ENCODE peak calls at places on chromosomes 6 and 20, in ten cellular contexts. One of them, this sample, is unnamed.

GRCh38 chr20:35663813-35664543 is 722 bp downstream of the CPNE1 start:
- DNase-seq in T-helper 2 cell: peak; percentile 33
- DNase-seq in activated naive CD4-positive, alpha-beta T cell treated with Interleukin-2 at 50 U/mL for 16 hours: peak; percentile 63
- DNase-seq in HEK293T: peak; percentile 53
- DNase-seq in ELF-1: peak; percentile 82
- DNase-seq in NCI-H1105 treated with DMSO at 0.1 percent for 48 hours: peak; percentile 42
- DNase-seq in right lobe of liver: peak; percentile 58
- DNase-seq in activated CD4-positive, alpha-beta T cell treated with anti-CD3 and anti-CD28 coated beads for 1 hour: peak; percentile 41
- DNase-seq in mesendoderm: peak; percentile 89
- DNase-seq in memory B cell: no peak
- DNase-seq in this sample: peak; percentile 13

GRCh38 chr20:7742479-7742878 is 197.8 kb downstream of the HAO1 start:
- DNase-seq in mesendoderm: no peak
- DNase-seq in HEK293T: no peak
- DNase-seq in memory B cell: no peak
- DNase-seq in T-helper 2 cell: no peak
- DNase-seq in NCI-H1105 treated with DMSO at 0.1 percent for 48 hours: no peak
- DNase-seq in ELF-1: no peak
- DNase-seq in activated CD4-positive, alpha-beta T cell treated with anti-CD3 and anti-CD28 coated beads for 1 hour: no peak
- DNase-seq in activated naive CD4-positive, alpha-beta T cell treated with Interleukin-2 at 50 U/mL for 16 hours: no peak
- DNase-seq in right lobe of liver: no peak
- DNase-seq in this sample: no peak

GRCh38 chr6:130937942-130938604 is 110.9 kb downstream of the SMLR1 start:
- DNase-seq in T-helper 2 cell: no peak
- DNase-seq in HEK293T: no peak
- DNase-seq in NCI-H1105 treated with DMSO at 0.1 percent for 48 hours: no peak
- DNase-seq in activated CD4-positive, alpha-beta T cell treated with anti-CD3 and anti-CD28 coated beads for 1 hour: no peak
- DNase-seq in memory B cell: no peak
- DNase-seq in mesendoderm: peak; percentile 29
- DNase-seq in right lobe of liver: no peak
- DNase-seq in ELF-1: no peak
- DNase-seq in activated naive CD4-positive, alpha-beta T cell treated with Interleukin-2 at 50 U/mL for 16 hours: no peak
- DNase-seq in this sample: no peak

GRCh38 chr6:129432738-129433137 is 277.2 kb downstream of the ARHGAP18 start:
- DNase-seq in ELF-1: no peak
- DNase-seq in mesendoderm: peak; percentile 32
- DNase-seq in memory B cell: no peak
- DNase-seq in HEK293T: peak; percentile 43
- DNase-seq in activated naive CD4-positive, alpha-beta T cell treated with Interleukin-2 at 50 U/mL for 16 hours: no peak
- DNase-seq in NCI-H1105 treated with DMSO at 0.1 percent for 48 hours: peak; percentile 7
- DNase-seq in right lobe of liver: no peak
- DNase-seq in activated CD4-positive, alpha-beta T cell treated with anti-CD3 and anti-CD28 coated beads for 1 hour: no peak
- DNase-seq in T-helper 2 cell: no peak
- DNase-seq in this sample: peak; percentile 38

GRCh38 chr20:13009682-13010406 is 1.1 kb downstream of the SPTLC3 start:
- DNase-seq in T-helper 2 cell: no peak
- DNase-seq in mesendoderm: no peak
- DNase-seq in right lobe of liver: no peak
- DNase-seq in activated naive CD4-positive, alpha-beta T cell treated with Interleukin-2 at 50 U/mL for 16 hours: no peak
- DNase-seq in HEK293T: no peak
- DNase-seq in activated CD4-positive, alpha-beta T cell treated with anti-CD3 and anti-CD28 coated beads for 1 hour: no peak
- DNase-seq in NCI-H1105 treated with DMSO at 0.1 percent for 48 hours: no peak
- DNase-seq in ELF-1: no peak
- DNase-seq in memory B cell: no peak
- DNase-seq in this sample: peak; percentile 95

GRCh38 chr6:133697666-133698065 is 191.2 kb upstream of the TCF21 start:
- DNase-seq in activated CD4-positive, alpha-beta T cell treated with anti-CD3 and anti-CD28 coated beads for 1 hour: no peak
- DNase-seq in right lobe of liver: no peak
- DNase-seq in activated naive CD4-positive, alpha-beta T cell treated with Interleukin-2 at 50 U/mL for 16 hours: no peak
- DNase-seq in HEK293T: no peak
- DNase-seq in mesendoderm: no peak
- DNase-seq in NCI-H1105 treated with DMSO at 0.1 percent for 48 hours: peak; percentile 8
- DNase-seq in ELF-1: no peak
- DNase-seq in T-helper 2 cell: no peak
- DNase-seq in memory B cell: no peak
- DNase-seq in this sample: no peak

GRCh38 chr6:72386324-72386723 is 235.5 kb upstream of the KCNQ5 start:
- DNase-seq in T-helper 2 cell: no peak
- DNase-seq in ELF-1: no peak
- DNase-seq in memory B cell: no peak
- DNase-seq in right lobe of liver: no peak
- DNase-seq in mesendoderm: no peak
- DNase-seq in activated CD4-positive, alpha-beta T cell treated with anti-CD3 and anti-CD28 coated beads for 1 hour: no peak
- DNase-seq in HEK293T: no peak
- DNase-seq in activated naive CD4-positive, alpha-beta T cell treated with Interleukin-2 at 50 U/mL for 16 hours: no peak
- DNase-seq in NCI-H1105 treated with DMSO at 0.1 percent for 48 hours: no peak
- DNase-seq in this sample: peak; percentile 20

GRCh38 chr6:155026366-155027045 is 31.4 kb downstream of the TIAM2 start:
- DNase-seq in ELF-1: no peak
- DNase-seq in HEK293T: no peak
- DNase-seq in T-helper 2 cell: no peak
- DNase-seq in activated CD4-positive, alpha-beta T cell treated with anti-CD3 and anti-CD28 coated beads for 1 hour: no peak
- DNase-seq in NCI-H1105 treated with DMSO at 0.1 percent for 48 hours: no peak
- DNase-seq in mesendoderm: peak; percentile 65
- DNase-seq in memory B cell: no peak
- DNase-seq in right lobe of liver: no peak
- DNase-seq in activated naive CD4-positive, alpha-beta T cell treated with Interleukin-2 at 50 U/mL for 16 hours: no peak
- DNase-seq in this sample: peak; percentile 96

GRCh38 chr20:36030143-36030542 is 61.8 kb downstream of the CNBD2 start:
- DNase-seq in ELF-1: no peak
- DNase-seq in activated CD4-positive, alpha-beta T cell treated with anti-CD3 and anti-CD28 coated beads for 1 hour: no peak
- DNase-seq in right lobe of liver: no peak
- DNase-seq in activated naive CD4-positive, alpha-beta T cell treated with Interleukin-2 at 50 U/mL for 16 hours: no peak
- DNase-seq in mesendoderm: no peak
- DNase-seq in HEK293T: no peak
- DNase-seq in memory B cell: no peak
- DNase-seq in NCI-H1105 treated with DMSO at 0.1 percent for 48 hours: no peak
- DNase-seq in T-helper 2 cell: no peak
- DNase-seq in this sample: no peak

GRCh38 chr6:107868867-107869611 is 44.9 kb upstream of the SCML4 start:
- DNase-seq in right lobe of liver: no peak
- DNase-seq in ELF-1: no peak
- DNase-seq in T-helper 2 cell: no peak
- DNase-seq in activated CD4-positive, alpha-beta T cell treated with anti-CD3 and anti-CD28 coated beads for 1 hour: no peak
- DNase-seq in memory B cell: no peak
- DNase-seq in activated naive CD4-positive, alpha-beta T cell treated with Interleukin-2 at 50 U/mL for 16 hours: no peak
- DNase-seq in mesendoderm: no peak
- DNase-seq in NCI-H1105 treated with DMSO at 0.1 percent for 48 hours: no peak
- DNase-seq in HEK293T: no peak
- DNase-seq in this sample: no peak

GRCh38 chr20:55667024-55667423 is 338.3 kb downstream of the CBLN4 start:
- DNase-seq in memory B cell: no peak
- DNase-seq in mesendoderm: no peak
- DNase-seq in activated CD4-positive, alpha-beta T cell treated with anti-CD3 and anti-CD28 coated beads for 1 hour: no peak
- DNase-seq in T-helper 2 cell: no peak
- DNase-seq in activated naive CD4-positive, alpha-beta T cell treated with Interleukin-2 at 50 U/mL for 16 hours: no peak
- DNase-seq in HEK293T: no peak
- DNase-seq in ELF-1: no peak
- DNase-seq in right lobe of liver: no peak
- DNase-seq in NCI-H1105 treated with DMSO at 0.1 percent for 48 hours: no peak
- DNase-seq in this sample: no peak

GRCh38 chr20:407097-407952 is 774 bp upstream of the RBCK1 start:
- DNase-seq in activated naive CD4-positive, alpha-beta T cell treated with Interleukin-2 at 50 U/mL for 16 hours: peak; percentile 71
- DNase-seq in activated CD4-positive, alpha-beta T cell treated with anti-CD3 and anti-CD28 coated beads for 1 hour: no peak
- DNase-seq in memory B cell: peak; percentile 66
- DNase-seq in mesendoderm: peak; percentile 92
- DNase-seq in ELF-1: peak; percentile 94
- DNase-seq in NCI-H1105 treated with DMSO at 0.1 percent for 48 hours: peak; percentile 74
- DNase-seq in right lobe of liver: peak; percentile 90
- DNase-seq in HEK293T: peak; percentile 93
- DNase-seq in T-helper 2 cell: peak; percentile 55
- DNase-seq in this sample: peak; percentile 73

GRCh38 chr6:80642452-80642851 is 536.0 kb downstream of the BCKDHB start:
- DNase-seq in right lobe of liver: no peak
- DNase-seq in ELF-1: no peak
- DNase-seq in HEK293T: no peak
- DNase-seq in NCI-H1105 treated with DMSO at 0.1 percent for 48 hours: no peak
- DNase-seq in T-helper 2 cell: no peak
- DNase-seq in activated CD4-positive, alpha-beta T cell treated with anti-CD3 and anti-CD28 coated beads for 1 hour: no peak
- DNase-seq in memory B cell: no peak
- DNase-seq in mesendoderm: no peak
- DNase-seq in activated naive CD4-positive, alpha-beta T cell treated with Interleukin-2 at 50 U/mL for 16 hours: no peak
- DNase-seq in this sample: peak; percentile 56

GRCh38 chr20:3815703-3816315 is 4.5 kb upstream of the AP5S1 start:
- DNase-seq in HEK293T: no peak
- DNase-seq in ELF-1: no peak
- DNase-seq in T-helper 2 cell: no peak
- DNase-seq in right lobe of liver: no peak
- DNase-seq in activated CD4-positive, alpha-beta T cell treated with anti-CD3 and anti-CD28 coated beads for 1 hour: no peak
- DNase-seq in NCI-H1105 treated with DMSO at 0.1 percent for 48 hours: no peak
- DNase-seq in mesendoderm: no peak
- DNase-seq in activated naive CD4-positive, alpha-beta T cell treated with Interleukin-2 at 50 U/mL for 16 hours: no peak
- DNase-seq in memory B cell: no peak
- DNase-seq in this sample: no peak